ENCODE peak calls at places on chromosomes 12 and 14, in four cellular contexts. M is endodermal cell; X is astrocyte; K is CD8-positive, alpha-beta memory T cell. R is an unnamed sample.

GRCh38 chr14:30751646-30752416 is 122.5 kb upstream of the COCH start:
- DNase-seq in M (peak; percentile 51), X (no peak), K (no peak), R (no peak)

GRCh38 chr12:10641735-10642500 is 28.5 kb upstream of the MAGOHB start:
- DNase-seq in M (no peak), X (peak; percentile 40), K (no peak), R (no peak)

GRCh38 chr12:116140559-116140958 is 136.9 kb downstream of the MED13L start:
- DNase-seq in M (no peak), X (no peak), K (no peak), R (no peak)

GRCh38 chr12:6195665-6196535 is 4.3 kb upstream of the CD9 start:
- DNase-seq in M (peak; percentile 100), X (peak; percentile 74), K (peak; percentile 50), R (peak; percentile 89)

GRCh38 chr12:71439613-71440392 is at the start of gene LGR5:
- DNase-seq in M (peak; percentile 92), X (peak; percentile 33), K (no peak), R (peak; percentile 75)

GRCh38 chr12:49750027-49750977 is 8.9 kb downstream of the TMBIM6 start:
- DNase-seq in M (no peak), X (peak; percentile 39), K (peak; percentile 19), R (no peak)

GRCh38 chr12:129195081-129195480 is 341.8 kb downstream of the GLT1D1 start:
- DNase-seq in M (peak; percentile 66), X (no peak), K (no peak), R (no peak)

GRCh38 chr14:77869350-77869749 is 69.4 kb downstream of the ADCK1 start:
- DNase-seq in M (no peak), X (no peak), K (no peak), R (no peak)

GRCh38 chr14:26941521-26941920 is 343.7 kb upstream of the NOVA1 start:
- DNase-seq in M (no peak), X (no peak), K (no peak), R (no peak)

GRCh38 chr14:96251656-96252155 is 4.3 kb upstream of the BDKRB1 start:
- DNase-seq in M (no peak), X (no peak), K (no peak), R (no peak)

GRCh38 chr14:75905505-75905904 is 76.3 kb downstream of the TGFB3 start:
- DNase-seq in M (no peak), X (no peak), K (no peak), R (no peak)

GRCh38 chr14:32633930-32634329 is 304.7 kb upstream of the NPAS3 start:
- DNase-seq in M (no peak), X (no peak), K (no peak), R (no peak)

GRCh38 chr14:89030921-89031320 is 206.5 kb downstream of the TTC8 start:
- DNase-seq in M (no peak), X (no peak), K (no peak), R (no peak)

GRCh38 chr12:127125607-127126259 is 1141.2 kb upstream of the TMEM132C start:
- DNase-seq in M (peak; percentile 58), X (peak; percentile 81), K (no peak), R (no peak)

GRCh38 chr12:50157259-50157658 is 9.9 kb downstream of the CERS5 start:
- DNase-seq in M (no peak), X (peak; percentile 49), K (no peak), R (no peak)

GRCh38 chr12:121293603-121294002 is 2.9 kb downstream of the CAMKK2 start:
- DNase-seq in M (no peak), X (no peak), K (no peak), R (no peak)

GRCh38 chr14:32633214-32633864 is 304.2 kb downstream of the AKAP6 start:
- DNase-seq in M (no peak), X (no peak), K (no peak), R (no peak)

GRCh38 chr12:57429473-57430116 is 1.2 kb downstream of the R3HDM2 start:
- DNase-seq in M (peak; percentile 47), X (peak; percentile 4), K (no peak), R (no peak)
- H3K27ac ChIP-seq in M (peak overlapping the region; percentile 83), X (peak overlapping the region; percentile 84), K (peak overlapping the region; percentile 85), R (peak overlapping the region; percentile 93)

GRCh38 chr14:52619692-52620091 is 67.1 kb downstream of the GPR137C start:
- DNase-seq in M (no peak), X (no peak), K (no peak), R (no peak)
- H3K4me3 ChIP-seq in M (no peak overlapping the region), X (no peak overlapping the region), K (no peak overlapping the region), R (no peak overlapping the region)

GRCh38 chr12:107411792-107412535 is 273.6 kb upstream of the PWP1 start:
- DNase-seq in M (no peak), X (peak; percentile 66), K (no peak), R (no peak)

GRCh38 chr12:107418976-107419375 is 266.6 kb upstream of the PWP1 start:
- DNase-seq in M (no peak), X (no peak), K (no peak), R (no peak)

GRCh38 chr12:107417004-107417403 is 268.6 kb upstream of the PWP1 start:
- DNase-seq in M (no peak), X (no peak), K (no peak), R (no peak)

GRCh38 chr12:107415066-107415465 is 270.5 kb upstream of the PWP1 start:
- DNase-seq in M (no peak), X (peak; percentile 87), K (no peak), R (no peak)

DNA sequence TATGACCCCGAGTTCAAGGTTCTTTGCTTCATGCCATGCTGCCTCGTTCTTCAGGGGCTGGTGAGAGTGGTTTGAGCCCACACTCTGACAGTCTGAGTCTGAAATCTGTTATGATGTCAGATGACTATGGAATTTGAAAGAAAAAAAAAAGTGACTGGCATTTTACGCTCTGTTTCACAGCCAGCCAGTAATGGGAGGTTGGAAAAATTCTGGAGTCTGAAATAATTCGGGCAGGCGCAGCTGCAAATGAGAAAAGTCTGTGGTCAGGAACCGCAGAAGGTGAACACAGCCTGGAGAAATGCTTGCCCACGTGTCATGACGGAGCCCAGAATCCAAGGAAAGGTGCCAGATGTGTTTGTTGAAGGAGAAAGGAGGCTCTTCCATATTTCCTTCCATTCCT is 269.8 kb upstream of the PWP1 start:
- DNase-seq in M (no peak), X (peak; percentile 93), K (no peak), R (no peak)
- H3K27ac ChIP-seq in M (no peak overlapping the region), X (peak overlapping the region; percentile 79), K (no peak overlapping the region), R (peak overlapping the region; percentile 38)

GRCh38 chr12:8709124-8709830 is 11.5 kb downstream of the RIMKLB start:
- DNase-seq in M (no peak), X (no peak), K (no peak), R (no peak)
- H3K4me3 ChIP-seq in M (no peak overlapping the region), X (no peak overlapping the region), K (no peak overlapping the region), R (peak overlapping the region; percentile 54)

GRCh38 chr12:69389836-69390235 is 30.3 kb downstream of the YEATS4 start:
- DNase-seq in M (no peak), X (peak; percentile 73), K (no peak), R (no peak)

GRCh38 chr12:69385038-69385437 is 25.5 kb downstream of the YEATS4 start:
- DNase-seq in M (no peak), X (no peak), K (no peak), R (no peak)

GRCh38 chr12:69386921-69387320 is 27.4 kb downstream of the YEATS4 start:
- DNase-seq in M (no peak), X (no peak), K (no peak), R (no peak)

GRCh38 chr12:69392146-69392928 is 32.8 kb downstream of the YEATS4 start:
- DNase-seq in M (no peak), X (peak; percentile 32), K (no peak), R (no peak)

DNA sequence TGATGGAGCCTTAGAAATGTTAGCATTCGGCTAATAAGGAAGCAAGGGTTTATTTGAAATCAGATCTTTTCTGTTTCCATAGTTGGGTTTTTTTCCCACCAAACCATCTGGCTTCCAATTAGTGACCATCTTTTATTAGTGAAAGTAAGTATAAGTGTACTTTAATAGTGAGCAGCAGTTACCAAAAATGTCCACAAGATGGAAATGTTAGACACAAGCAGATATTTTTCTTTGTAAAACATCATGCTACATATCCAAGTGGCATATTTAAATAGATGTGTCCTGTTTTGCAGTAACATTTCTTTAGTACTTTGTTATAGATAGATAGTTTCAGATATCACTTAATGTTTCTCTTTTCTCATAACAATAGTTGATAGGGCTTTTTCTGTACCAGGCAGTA is 28.8 kb downstream of the YEATS4 start:
- DNase-seq in M (no peak), X (peak; percentile 63), K (no peak), R (no peak)
- H3K27ac ChIP-seq in M (no peak overlapping the region), X (no peak overlapping the region), K (no peak overlapping the region), R (no peak overlapping the region)

GRCh38 chr12:32535260-32535999 is 136.1 kb downstream of the FGD4 start:
- DNase-seq in M (peak; percentile 69), X (peak; percentile 58), K (no peak), R (peak; percentile 86)
- H3K4me3 ChIP-seq in M (no peak overlapping the region), X (peak overlapping the region; percentile 71), K (no peak overlapping the region), R (peak overlapping the region; percentile 57)

DNA sequence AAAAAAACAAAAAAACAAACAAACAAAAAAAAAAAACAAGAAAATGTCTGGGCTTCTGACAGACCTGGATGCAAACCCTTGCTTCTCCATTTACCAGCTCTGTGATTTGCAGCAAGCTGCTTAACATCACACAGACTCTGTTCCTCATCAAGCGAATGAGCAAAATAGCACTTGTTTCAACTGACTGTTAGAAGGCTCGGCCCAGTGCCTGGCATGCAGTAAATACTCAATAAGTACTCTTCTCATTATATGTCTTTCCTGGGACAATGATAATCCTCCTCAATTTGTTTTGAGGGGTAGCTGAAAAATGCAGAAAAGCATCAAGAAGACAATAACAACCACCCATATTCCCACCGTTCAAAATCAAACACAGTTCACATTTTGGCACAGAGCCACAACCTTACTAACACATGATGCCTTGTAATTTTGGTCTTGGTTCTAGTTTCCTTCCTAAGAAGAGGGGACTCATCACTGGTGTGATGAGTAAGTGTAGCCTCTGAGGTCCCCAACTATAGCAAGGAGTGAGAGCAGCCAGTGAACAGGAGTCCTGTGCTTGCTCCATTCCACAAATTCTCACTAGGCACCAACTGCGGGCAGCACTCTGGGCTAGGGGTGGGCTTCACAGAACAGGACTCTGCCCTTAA is 60.4 kb downstream of the TTC7B start:
- DNase-seq in M (no peak), X (no peak), K (no peak), R (no peak)
- H3K27ac ChIP-seq in M (no peak overlapping the region), X (no peak overlapping the region), K (no peak overlapping the region), R (no peak overlapping the region)

DNA sequence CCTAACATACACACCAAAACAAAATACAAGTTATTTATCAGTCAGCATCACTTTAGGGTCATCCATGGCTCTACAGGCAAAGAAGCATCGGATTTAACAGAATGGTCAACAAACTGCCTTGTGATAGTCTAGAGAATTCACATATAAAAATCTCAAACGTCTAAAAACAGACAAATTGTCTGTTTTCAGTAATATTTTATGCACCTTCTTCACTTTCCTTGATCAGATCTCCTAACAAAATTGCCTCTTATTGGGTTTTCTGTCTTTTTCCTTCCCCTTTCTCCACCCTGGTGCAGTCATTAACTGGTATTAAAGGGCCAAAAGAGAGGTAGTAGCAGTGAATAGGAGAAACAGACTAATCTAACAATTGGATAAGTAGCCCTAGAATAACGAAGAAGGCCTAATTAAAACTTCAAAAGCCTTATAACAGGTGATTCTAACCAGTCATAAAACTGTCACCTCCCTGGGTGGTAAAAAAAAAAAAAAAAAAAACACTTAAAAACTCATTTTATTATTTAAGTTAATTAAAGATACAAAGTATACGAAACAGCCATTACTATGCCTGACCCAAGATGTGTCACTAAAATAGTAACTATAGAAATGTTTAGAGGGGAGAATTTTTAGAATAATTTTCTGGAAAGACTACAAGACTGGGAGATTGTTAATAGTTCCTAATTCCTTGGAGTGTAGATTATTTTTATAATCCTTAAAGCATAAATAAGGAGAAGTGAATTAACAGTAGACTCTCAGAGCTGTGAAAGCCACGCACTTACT is 1.5 kb downstream of the KIF21A start:
- DNase-seq in M (no peak), X (no peak), K (no peak), R (no peak)
- H3K4me3 ChIP-seq in M (peak overlapping the region; percentile 98), X (peak overlapping the region; percentile 82), K (peak overlapping the region; percentile 82), R (peak overlapping the region; percentile 64)

GRCh38 chr12:62722971-62723680 is 211.8 kb downstream of the PPM1H start:
- DNase-seq in M (no peak), X (no peak), K (no peak), R (no peak)
- H3K27ac ChIP-seq in M (no peak overlapping the region), X (no peak overlapping the region), K (no peak overlapping the region), R (no peak overlapping the region)

R was measured in kidney.